ENCODE peak calls at places on chromosomes 13 and 19, in six cellular contexts. Q is breast epithelium; Y is DMS153; Z is T-cell; R is amygdala; B is stimulated activated CD4-positive, alpha-beta T cell treated with anti-CD3 and anti-CD28 coated beads, Interleukin-2, amount 100 ng/mL, for 24 hours. T is an unnamed sample.

GRCh38 chr19:55099557-55100506 is 17.6 kb downstream of the PPP1R12C start:
- DNase-seq in R (peak), Y (no peak), Q (no peak), B (no peak), Z (no peak), T (no peak)

GRCh38 chr13:97866346-97866745 is 87.1 kb upstream of the IPO5 start:
- DNase-seq in Q (no peak), Y (no peak), R (no peak), Z (no peak), B (no peak), T (no peak)

GRCh38 chr19:41321600-41322270 is 11.8 kb downstream of the CCDC97 start:
- DNase-seq in Z (no peak), Q (no peak), R (peak), Y (no peak), B (no peak), T (no peak)

GRCh38 chr19:20662421-20663105 is 1.2 kb upstream of the ZNF626 start:
- DNase-seq in Z (no peak), B (no peak), Q (no peak), R (peak), Y (no peak), T (no peak)

GRCh38 chr13:24923305-24923640 is 159.3 kb downstream of the RNF17 start:
- DNase-seq in Z (no peak), R (no peak), B (no peak), Q (no peak), Y (peak), T (no peak)

GRCh38 chr19:4866595-4867424 is 657 bp downstream of the PLIN3 start:
- DNase-seq in B (peak), R (peak), Z (peak), Q (peak), Y (no peak), T (peak)

GRCh38 chr19:30666301-30666803 is 294.2 kb downstream of the ZNF536 start:
- DNase-seq in R (peak), Q (no peak), B (peak), Y (no peak), Z (peak), T (no peak)

GRCh38 chr19:29563688-29564087 is 37.9 kb downstream of the VSTM2B start:
- DNase-seq in Z (no peak), B (no peak), Y (no peak), R (no peak), Q (no peak), T (no peak)

GRCh38 chr19:13526552-13526951 is 20.3 kb upstream of the CACNA1A start:
- DNase-seq in Y (no peak), Q (no peak), R (no peak), B (peak), Z (no peak), T (no peak)

GRCh38 chr19:11197291-11198174 is at the start of gene KANK2:
- DNase-seq in Y (peak), B (peak), R (peak), Z (peak), Q (peak), T (peak)

GRCh38 chr13:108961542-108962125 is 332.2 kb downstream of the MYO16 start:
- DNase-seq in B (peak), Z (no peak), Y (peak), Q (no peak), R (no peak), T (no peak)

GRCh38 chr13:50783066-50783465 is 60.4 kb downstream of the DLEU7 start:
- DNase-seq in Y (no peak), R (no peak), Z (no peak), Q (no peak), B (no peak), T (no peak)

GRCh38 chr19:8370176-8371010 is 6.4 kb downstream of the ANGPTL4 start:
- DNase-seq in Q (no peak), Z (no peak), R (no peak), B (no peak), Y (no peak), T (no peak)